ENCODE peak calls at places on chromosomes 6 and 20, in ten cellular contexts. F, E, H, X, Q, I, C, K, O and P are unnamed samples.

GRCh38 chr6:104951677-104952076 is 5.2 kb upstream of the LIN28B start:
- DNase-seq in F (no peak), E (no peak), H (no peak), X (no peak), Q (no peak), I (no peak), C (no peak), K (no peak), O (no peak), P (no peak)

GRCh38 chr6:12527339-12527738 is 189.2 kb upstream of the PHACTR1 start:
- DNase-seq in F (no peak), E (no peak), H (no peak), X (no peak), Q (no peak), I (no peak), C (no peak), K (no peak), O (no peak), P (no peak)

GRCh38 chr6:2866183-2866846 is 24.7 kb upstream of the SERPINB1 start:
- DNase-seq in F (no peak), E (no peak), H (no peak), X (no peak), Q (no peak), I (no peak), C (no peak), K (peak), O (no peak), P (peak)

GRCh38 chr6:4655196-4656025 is 120.8 kb upstream of the CDYL start:
- DNase-seq in F (peak), E (no peak), H (no peak), X (no peak), Q (no peak), I (no peak), C (no peak), K (no peak), O (no peak), P (no peak)

GRCh38 chr20:50219520-50220086 is 29.0 kb downstream of the CEBPB start:
- DNase-seq in F (no peak), E (peak), H (no peak), X (no peak), Q (no peak), I (no peak), C (no peak), K (no peak), O (no peak), P (no peak)

GRCh38 chr6:30763618-30764489 is 19.5 kb upstream of the IER3 start:
- DNase-seq in F (no peak), E (no peak), H (no peak), X (no peak), Q (no peak), I (no peak), C (no peak), K (peak), O (no peak), P (peak)

GRCh38 chr6:156776841-156777576 is at the start of gene ARID1B:
- DNase-seq in F (peak), E (peak), H (peak), X (peak), Q (peak), I (peak), C (peak), K (peak), O (peak), P (peak)

GRCh38 chr6:16999486-17000436 is 102.1 kb upstream of the STMND1 start:
- DNase-seq in F (no peak), E (no peak), H (no peak), X (no peak), Q (no peak), I (no peak), C (no peak), K (peak), O (no peak), P (no peak)

GRCh38 chr6:154157082-154157481 is 118.0 kb downstream of the OPRM1 start:
- DNase-seq in F (no peak), E (no peak), H (no peak), X (no peak), Q (no peak), I (no peak), C (no peak), K (no peak), O (no peak), P (peak)

GRCh38 chr6:108921547-108922331 is 73.5 kb downstream of the ARMC2 start:
- DNase-seq in F (no peak), E (no peak), H (no peak), X (no peak), Q (no peak), I (no peak), C (no peak), K (peak), O (no peak), P (peak)

GRCh38 chr20:63517376-63518309 is 2.9 kb upstream of the PPDPF start:
- DNase-seq in F (no peak), E (peak), H (no peak), X (peak), Q (no peak), I (peak), C (peak), K (no peak), O (peak), P (no peak)

GRCh38 chr6:19472168-19472567 is 365.0 kb upstream of the ID4 start:
- DNase-seq in F (no peak), E (no peak), H (no peak), X (no peak), Q (no peak), I (no peak), C (no peak), K (peak), O (no peak), P (no peak)

GRCh38 chr6:142523485-142523884 is 221.7 kb downstream of the ADGRG6 start:
- DNase-seq in F (no peak), E (no peak), H (no peak), X (no peak), Q (no peak), I (no peak), C (no peak), K (no peak), O (no peak), P (no peak)

GRCh38 chr6:15653581-15653980 is 9.2 kb downstream of the DTNBP1 start:
- DNase-seq in F (no peak), E (no peak), H (no peak), X (no peak), Q (no peak), I (no peak), C (no peak), K (no peak), O (no peak), P (peak)

GRCh38 chr6:73694711-73695411 is 1.1 kb upstream of the CD109 start:
- DNase-seq in F (no peak), E (no peak), H (no peak), X (no peak), Q (no peak), I (peak), C (no peak), K (peak), O (no peak), P (no peak)

GRCh38 chr20:57960803-57961575 is 251.2 kb upstream of the PMEPA1 start:
- DNase-seq in F (no peak), E (no peak), H (no peak), X (no peak), Q (no peak), I (no peak), C (no peak), K (no peak), O (no peak), P (no peak)

GRCh38 chr20:10558635-10559187 is 115.1 kb downstream of the JAG1 start:
- DNase-seq in F (no peak), E (no peak), H (peak), X (no peak), Q (no peak), I (no peak), C (no peak), K (peak), O (no peak), P (peak)

GRCh38 chr20:34951652-34952051 is 4.0 kb downstream of the GSS start:
- DNase-seq in F (no peak), E (no peak), H (no peak), X (no peak), Q (peak), I (no peak), C (no peak), K (no peak), O (no peak), P (no peak)

GRCh38 chr6:31903957-31904356 is 2.1 kb upstream of the ZBTB12 start:
- DNase-seq in F (no peak), E (no peak), H (no peak), X (no peak), Q (no peak), I (no peak), C (no peak), K (no peak), O (no peak), P (no peak)

GRCh38 chr6:3350252-3350826 is 91.6 kb downstream of the PSMG4 start:
- DNase-seq in F (no peak), E (no peak), H (no peak), X (no peak), Q (no peak), I (no peak), C (no peak), K (no peak), O (no peak), P (no peak)

GRCh38 chr20:5401277-5401676 is 84.5 kb upstream of the PROKR2 start:
- DNase-seq in F (no peak), E (no peak), H (no peak), X (no peak), Q (no peak), I (no peak), C (no peak), K (no peak), O (no peak), P (no peak)

GRCh38 chr6:71347119-71347518 is 58.5 kb downstream of the OGFRL1 start:
- DNase-seq in F (no peak), E (no peak), H (no peak), X (no peak), Q (no peak), I (no peak), C (no peak), K (no peak), O (no peak), P (no peak)

GRCh38 chr6:71011861-71012260 is 55.0 kb upstream of the B3GAT2 start:
- DNase-seq in F (no peak), E (no peak), H (no peak), X (no peak), Q (no peak), I (no peak), C (no peak), K (no peak), O (no peak), P (no peak)

GRCh38 chr6:41836660-41837052 is 49.2 kb downstream of the TOMM6 start:
- DNase-seq in F (no peak), E (no peak), H (no peak), X (no peak), Q (no peak), I (no peak), C (no peak), K (peak), O (no peak), P (no peak)

GRCh38 chr20:14282140-14282539 is 55.3 kb downstream of the FLRT3 start:
- DNase-seq in F (no peak), E (no peak), H (no peak), X (no peak), Q (no peak), I (no peak), C (no peak), K (peak), O (no peak), P (no peak)

GRCh38 chr6:142448091-142448729 is 146.4 kb downstream of the ADGRG6 start:
- DNase-seq in F (no peak), E (no peak), H (no peak), X (no peak), Q (no peak), I (no peak), C (no peak), K (no peak), O (no peak), P (no peak)

GRCh38 chr6:134539865-134540323 is 222.0 kb upstream of the SGK1 start:
- DNase-seq in F (no peak), E (no peak), H (no peak), X (no peak), Q (no peak), I (no peak), C (no peak), K (no peak), O (no peak), P (no peak)

GRCh38 chr6:134533991-134534390 is 216.1 kb upstream of the SGK1 start:
- DNase-seq in F (no peak), E (no peak), H (no peak), X (no peak), Q (no peak), I (no peak), C (no peak), K (no peak), O (no peak), P (no peak)

GRCh38 chr6:134534708-134535149 is 216.8 kb upstream of the SGK1 start:
- DNase-seq in F (no peak), E (no peak), H (no peak), X (no peak), Q (no peak), I (no peak), C (no peak), K (peak), O (no peak), P (no peak)

GRCh38 chr6:134535831-134536230 is 217.9 kb upstream of the SGK1 start:
- DNase-seq in F (no peak), E (no peak), H (no peak), X (no peak), Q (no peak), I (no peak), C (no peak), K (no peak), O (no peak), P (no peak)

GRCh38 chr6:134537146-134537555 is 219.2 kb upstream of the SGK1 start:
- DNase-seq in F (no peak), E (no peak), H (no peak), X (no peak), Q (no peak), I (no peak), C (no peak), K (peak), O (no peak), P (no peak)
- H3K4me3 ChIP-seq in F (no peak), E (no peak), H (no peak), X (no peak), Q (no peak), I (no peak), C (no peak), K (no peak), O (no peak), P (no peak)

GRCh38 chr6:25670793-25671513 is 18.9 kb downstream of the SCGN start:
- DNase-seq in F (no peak), E (no peak), H (no peak), X (no peak), Q (no peak), I (no peak), C (no peak), K (no peak), O (no peak), P (no peak)
- TF ChIP-seq CTCF in F (no peak), E (no peak), H (no peak), X (no peak), Q (no peak), I (no peak), C (no peak), K (no peak), O (no peak), P (no peak)

DNA sequence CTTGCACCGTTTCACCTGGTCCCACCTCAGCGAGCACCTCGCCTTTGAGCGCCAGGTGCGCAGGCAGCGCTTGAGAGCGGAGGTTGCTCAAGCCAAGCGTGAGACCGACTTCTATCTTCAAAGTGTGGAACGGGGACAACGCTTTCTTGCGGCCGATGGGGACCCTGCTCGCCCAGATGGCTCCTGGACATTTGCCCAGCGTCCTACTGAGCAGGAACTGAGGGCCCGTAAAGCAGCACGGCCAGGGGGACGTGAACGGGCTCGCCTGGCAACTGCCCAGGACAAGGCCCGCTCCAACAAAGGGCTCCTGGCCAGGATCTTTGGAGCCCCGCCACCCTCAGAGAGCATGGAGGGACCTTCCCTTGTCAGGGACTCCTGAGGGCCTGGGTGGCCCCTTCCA is 1.5 kb downstream of the ABT1 start:
- DNase-seq in F (no peak), E (peak), H (no peak), X (no peak), Q (no peak), I (no peak), C (no peak), K (no peak), O (peak), P (no peak)
- H3K4me3 ChIP-seq in F (no peak), E (no peak), H (no peak), X (peak), Q (no peak), I (no peak), C (no peak), K (peak), O (no peak), P (peak)

DNA sequence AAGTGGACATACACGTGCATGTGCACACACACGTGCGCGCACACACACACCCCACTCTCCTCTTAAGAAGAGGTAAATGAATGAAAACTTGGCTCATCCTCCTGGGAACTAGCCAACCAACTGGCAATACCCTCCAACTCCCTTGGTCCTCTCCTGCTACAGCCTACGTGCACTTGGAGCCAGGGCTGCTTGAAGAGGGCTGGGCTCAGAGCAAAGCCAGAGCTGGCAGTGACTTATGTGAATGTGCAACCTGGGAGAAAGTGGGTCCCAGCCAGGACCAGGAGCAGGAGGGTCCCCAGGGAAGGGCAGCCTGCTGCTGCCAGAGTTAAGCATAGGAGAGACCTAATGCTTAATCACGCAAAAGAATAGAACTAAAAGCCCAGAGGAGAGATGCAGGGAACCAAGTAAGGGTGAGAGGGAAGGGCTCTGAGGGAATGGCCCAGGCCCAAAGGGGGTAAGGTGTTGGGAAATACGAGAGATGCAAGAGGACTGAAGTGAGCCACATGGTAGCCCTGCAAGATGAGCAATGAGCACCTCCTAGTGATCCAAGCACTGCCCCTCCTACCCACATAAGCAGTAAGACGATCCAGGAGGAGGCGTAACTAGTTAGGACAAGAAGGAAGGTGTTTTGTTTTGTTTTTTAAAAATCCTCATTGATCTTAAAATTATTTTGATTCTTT is 24.7 kb downstream of the TRAF3IP2 start:
- DNase-seq in F (no peak), E (no peak), H (no peak), X (no peak), Q (no peak), I (no peak), C (no peak), K (peak), O (no peak), P (no peak)
- TF ChIP-seq CTCF in F (no peak), E (no peak), H (no peak), X (no peak), Q (no peak), I (no peak), C (no peak), K (no peak), O (no peak), P (no peak)